ENCODE peak calls at places on chromosomes 16 and 17, in six cellular contexts. O is trophoblast cell, H is IMR-90, K is neuronal stem cell, Q is mesenchymal stem cell, J is H1. D is an unnamed sample.

GRCh38 chr16:3536271-3536671 is 35.5 kb downstream of the CLUAP1 start:
- DNase-seq in O (no peak), H (peak), K (no peak), Q (peak), J (no peak), D (no peak)

GRCh38 chr17:81509687-81510523 is 2.7 kb downstream of the ACTG1 start:
- DNase-seq in O (no peak), H (no peak), K (no peak), Q (no peak), J (no peak), D (peak)

GRCh38 chr17:45110676-45111611 is 21.4 kb downstream of the PLCD3 start:
- DNase-seq in O (no peak), H (no peak), K (no peak), Q (no peak), J (no peak), D (no peak)

GRCh38 chr16:31078597-31079341 is 4.5 kb downstream of the ZNF646 start:
- DNase-seq in O (no peak), H (no peak), K (no peak), Q (no peak), J (no peak), D (no peak)

GRCh38 chr17:79087428-79088143 is 13.0 kb downstream of the ENGASE start:
- DNase-seq in O (peak), H (peak), K (peak), Q (peak), J (no peak), D (peak)

GRCh38 chr17:334974-335481 is 17.6 kb downstream of the RPH3AL start:
- DNase-seq in O (no peak), H (no peak), K (no peak), Q (no peak), J (no peak), D (peak)

GRCh38 chr16:12314786-12315185 is 338.3 kb downstream of the SNX29 start:
- DNase-seq in O (no peak), H (no peak), K (no peak), Q (no peak), J (no peak), D (no peak)

GRCh38 chr17:80871341-80871740 is 120.3 kb upstream of the CHMP6 start:
- DNase-seq in O (no peak), H (no peak), K (no peak), Q (no peak), J (no peak), D (no peak)

GRCh38 chr16:85227262-85227923 is 115.1 kb upstream of the CIBAR2 start:
- DNase-seq in O (no peak), H (no peak), K (no peak), Q (peak), J (no peak), D (no peak)

GRCh38 chr16:30470632-30471007 is 1.9 kb upstream of the ITGAL start:
- DNase-seq in O (no peak), H (no peak), K (no peak), Q (no peak), J (no peak), D (no peak)

GRCh38 chr16:70589998-70590471 is 56.3 kb upstream of the IL34 start:
- DNase-seq in O (no peak), H (peak), K (no peak), Q (peak), J (no peak), D (no peak)

GRCh38 chr16:47460301-47460754 is 535 bp downstream of the ITFG1 start:
- DNase-seq in O (peak), H (no peak), K (no peak), Q (peak), J (no peak), D (no peak)

GRCh38 chr17:20916383-20916782 is 126.4 kb downstream of the USP22 start:
- DNase-seq in O (no peak), H (no peak), K (no peak), Q (no peak), J (no peak), D (no peak)

GRCh38 chr17:8212312-8213180 is 2.2 kb upstream of the AURKB start:
- DNase-seq in O (no peak), H (no peak), K (no peak), Q (peak), J (no peak), D (no peak)

GRCh38 chr17:32116937-32117336 is 25.4 kb upstream of the RHOT1 start:
- DNase-seq in O (no peak), H (no peak), K (no peak), Q (no peak), J (no peak), D (no peak)

GRCh38 chr17:32120086-32120485 is 22.2 kb upstream of the RHOT1 start:
- DNase-seq in O (no peak), H (no peak), K (no peak), Q (no peak), J (no peak), D (peak)

GRCh38 chr17:32114536-32114935 is 27.8 kb upstream of the RHOT1 start:
- DNase-seq in O (no peak), H (no peak), K (no peak), Q (no peak), J (no peak), D (no peak)

GRCh38 chr17:32118835-32119234 is 23.5 kb upstream of the RHOT1 start:
- DNase-seq in O (no peak), H (no peak), K (no peak), Q (no peak), J (no peak), D (no peak)

GRCh38 chr17:32117399-32117798 is 24.9 kb upstream of the RHOT1 start:
- DNase-seq in O (peak), H (no peak), K (no peak), Q (no peak), J (no peak), D (no peak)
- H4K91ac ChIP-seq in O (no peak), H (no peak), K (no peak), Q (no peak), J (no peak), D (no peak)

GRCh38 chr17:28469376-28469775 is 4.1 kb upstream of the SLC13A2 start:
- DNase-seq in O (no peak), H (no peak), K (no peak), Q (no peak), J (no peak), D (no peak)

GRCh38 chr17:28466521-28467048 is 6.9 kb upstream of the SLC13A2 start:
- DNase-seq in O (peak), H (no peak), K (no peak), Q (peak), J (no peak), D (no peak)

GRCh38 chr17:28467456-28468025 is 5.9 kb upstream of the SLC13A2 start:
- DNase-seq in O (no peak), H (peak), K (no peak), Q (peak), J (no peak), D (no peak)

GRCh38 chr17:28470266-28471126 is 2.9 kb upstream of the SLC13A2 start:
- DNase-seq in O (no peak), H (no peak), K (no peak), Q (no peak), J (no peak), D (no peak)

GRCh38 chr17:28468781-28469180 is 4.7 kb upstream of the SLC13A2 start:
- DNase-seq in O (no peak), H (no peak), K (no peak), Q (no peak), J (no peak), D (no peak)
- H3K9ac ChIP-seq in O (no peak), H (no peak), K (no peak), Q (no peak), J (no peak), D (no peak)

GRCh38 chr17:59202320-59202719 is 7.5 kb upstream of the SMG8 start:
- DNase-seq in O (no peak), H (no peak), K (no peak), Q (no peak), J (no peak), D (no peak)
- H4K91ac ChIP-seq in O (no peak), H (no peak), K (no peak), Q (no peak), J (no peak), D (no peak)

DNA sequence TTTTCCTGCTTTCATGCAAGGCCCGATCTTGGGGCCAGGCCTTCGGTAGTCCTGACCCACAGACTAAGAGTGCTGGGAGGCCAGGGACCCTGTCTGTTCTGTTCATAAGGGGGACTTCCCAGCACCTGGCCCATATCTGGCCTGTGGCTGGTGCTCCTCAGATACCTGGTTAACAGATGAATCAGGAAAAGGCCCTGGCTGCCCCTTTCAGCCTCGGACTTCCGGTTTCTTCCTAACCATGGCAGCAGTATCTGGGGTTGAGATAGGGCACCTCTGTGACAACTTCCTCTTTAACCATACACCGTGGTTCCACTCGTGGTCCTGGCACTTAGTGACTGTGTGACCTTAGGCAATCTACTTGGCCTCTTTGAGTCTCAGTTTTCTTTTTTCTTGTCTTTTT is 18.4 kb downstream of the PLCG2 start:
- DNase-seq in O (no peak), H (no peak), K (no peak), Q (no peak), J (no peak), D (no peak)
- H3K9ac ChIP-seq in O (no peak), H (no peak), K (no peak), Q (no peak), J (no peak), D (no peak)

DNA sequence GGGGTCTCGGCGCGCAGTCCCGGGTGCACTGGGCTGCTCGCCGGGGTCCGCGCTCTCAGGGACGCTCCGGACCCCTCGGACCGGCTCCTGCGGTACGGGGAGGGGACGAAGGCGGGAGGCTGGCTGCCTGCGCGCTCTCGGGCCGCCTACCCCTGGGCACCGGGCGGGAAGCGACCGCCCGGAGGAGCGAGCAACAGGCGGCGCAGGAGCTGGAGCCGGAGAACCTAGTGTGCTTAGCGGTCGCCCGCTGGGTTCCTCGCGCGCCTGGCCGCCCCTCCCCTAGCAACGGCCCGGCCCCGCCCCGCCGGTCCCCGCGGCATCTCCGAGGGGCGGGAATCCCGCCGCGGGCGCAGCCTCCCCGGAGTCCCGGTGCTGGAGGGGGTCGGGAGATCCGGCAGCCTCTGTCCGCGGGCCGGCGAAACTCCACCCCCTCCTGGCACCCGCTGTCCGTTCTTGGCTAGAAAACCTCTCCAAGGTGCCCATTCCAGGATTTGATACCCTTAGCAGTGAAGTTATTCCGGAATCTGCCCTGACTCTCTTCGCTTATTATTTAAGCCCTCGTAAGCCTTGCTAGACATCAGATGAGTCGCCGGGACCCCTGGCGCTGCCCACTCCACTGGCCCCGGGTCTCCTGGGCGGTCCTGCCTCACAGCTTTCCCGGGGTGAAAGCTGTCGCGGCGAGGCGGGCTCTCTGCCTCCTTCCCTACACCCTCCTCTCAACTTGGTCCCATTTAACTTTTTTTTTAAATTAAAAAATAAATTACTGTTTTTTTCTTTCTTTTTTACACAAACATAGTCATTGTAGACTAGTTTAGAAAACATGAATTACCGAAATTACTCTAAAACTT is at the start of gene RPRML:
- DNase-seq in O (no peak), H (no peak), K (peak), Q (peak), J (no peak), D (peak)
- H4K91ac ChIP-seq in O (no peak), H (no peak), K (no peak), Q (no peak), J (peak), D (no peak)

GRCh38 chr17:30267625-30268024 is 24.1 kb downstream of the BLMH start:
- DNase-seq in O (no peak), H (peak), K (no peak), Q (no peak), J (no peak), D (no peak)

GRCh38 chr17:30263552-30264333 is 28.0 kb downstream of the BLMH start:
- DNase-seq in O (no peak), H (peak), K (no peak), Q (no peak), J (no peak), D (no peak)
- H3K9ac ChIP-seq in O (no peak), H (no peak), K (no peak), Q (no peak), J (no peak), D (no peak)

DNA sequence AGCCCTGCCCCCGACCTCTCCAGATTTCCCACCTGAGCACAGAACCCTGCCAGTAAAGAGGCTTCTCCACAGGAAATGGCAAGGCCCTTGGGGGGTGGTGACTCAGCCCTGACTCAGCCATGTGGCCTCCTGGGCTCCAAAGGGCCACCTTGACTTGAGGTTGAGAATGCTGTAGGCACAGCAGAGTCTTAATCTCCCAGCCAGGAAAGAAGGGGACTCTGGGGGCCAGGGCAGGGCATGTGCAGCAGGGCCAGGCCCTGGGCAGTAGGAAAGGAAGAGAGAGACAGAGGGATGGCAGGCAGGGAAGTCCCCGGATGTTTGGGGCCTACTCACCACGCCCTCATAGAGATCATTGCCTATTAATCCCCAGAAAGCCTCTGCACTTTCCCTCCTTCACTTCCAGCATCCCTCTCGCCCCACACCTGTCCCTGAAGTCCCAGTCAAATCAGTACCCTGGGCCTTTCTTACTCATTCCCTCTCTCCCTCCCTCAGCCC is 4.8 kb upstream of the ITGA3 start:
- DNase-seq in O (peak), H (peak), K (no peak), Q (peak), J (no peak), D (peak)
- H4K91ac ChIP-seq in O (peak), H (peak), K (no peak), Q (peak), J (peak), D (no peak)

GRCh38 chr16:56743840-56744239 is 13.9 kb downstream of the NUP93 start:
- DNase-seq in O (no peak), H (peak), K (no peak), Q (peak), J (no peak), D (peak)

GRCh38 chr16:56737539-56737938 is 7.6 kb downstream of the NUP93 start:
- DNase-seq in O (no peak), H (no peak), K (no peak), Q (no peak), J (no peak), D (no peak)

GRCh38 chr16:56744996-56745640 is 15.2 kb downstream of the NUP93 start:
- DNase-seq in O (no peak), H (no peak), K (no peak), Q (no peak), J (no peak), D (peak)

GRCh38 chr16:56741399-56741798 is 11.5 kb downstream of the NUP93 start:
- DNase-seq in O (no peak), H (no peak), K (no peak), Q (no peak), J (no peak), D (no peak)

GRCh38 chr16:56742030-56742984 is 12.4 kb downstream of the NUP93 start:
- DNase-seq in O (no peak), H (peak), K (no peak), Q (peak), J (no peak), D (no peak)
- H3K9ac ChIP-seq in O (no peak), H (peak), K (no peak), Q (peak), J (no peak), D (no peak)

D was measured in H9.